ENCODE peak calls at places on chromosome 9, in four cellular contexts. C is HepG2, Y is K562, R is GM12878. G is an unnamed sample.

GRCh38 chr9:136837146-136837855 is 5.0 kb upstream of the AJM1 start:
- DNase-seq in Y (no peak), C (no peak), R (no peak), G (no peak)

GRCh38 chr9:95507456-95508241 is 9.1 kb downstream of the PTCH1 start:
- DNase-seq in C (peak; percentile 39), Y (no peak), R (no peak), G (peak; percentile 86)

GRCh38 chr9:17018540-17019196 is 116.2 kb upstream of the CNTLN start:
- DNase-seq in Y (no peak), R (no peak), C (no peak), G (no peak)

GRCh38 chr9:16048129-16048528 is 495.3 kb downstream of the CCDC171 start:
- DNase-seq in Y (no peak), R (no peak), C (no peak), G (no peak)

GRCh38 chr9:69877852-69878507 is 57.4 kb downstream of the CFAP95 start:
- DNase-seq in R (no peak), C (peak; percentile 43), Y (no peak), G (peak; percentile 50)

GRCh38 chr9:71514344-71514975 is 253.9 kb downstream of the CEMIP2 start:
- DNase-seq in C (no peak), R (no peak), Y (no peak), G (no peak)

GRCh38 chr9:12699529-12699928 is 6.3 kb downstream of the TYRP1 start:
- DNase-seq in R (no peak), Y (no peak), C (no peak), G (no peak)

GRCh38 chr9:119788876-119789275 is 419.6 kb upstream of the BRINP1 start:
- DNase-seq in C (no peak), Y (no peak), R (no peak), G (no peak)

GRCh38 chr9:128151343-128152132 is 2.3 kb downstream of the LCN2 start:
- DNase-seq in C (no peak), Y (peak; percentile 17), R (no peak), G (no peak)

GRCh38 chr9:79764377-79764776 is 192.6 kb downstream of the TLE4 start:
- DNase-seq in Y (no peak), C (no peak), R (no peak), G (peak; percentile 16)

GRCh38 chr9:37062331-37062730 is 28.3 kb upstream of the PAX5 start:
- DNase-seq in Y (no peak), C (no peak), R (no peak), G (no peak)

GRCh38 chr9:14308751-14309140 is 5.2 kb downstream of the NFIB start:
- DNase-seq in R (no peak), C (no peak), Y (no peak), G (no peak)

GRCh38 chr9:74985041-74985440 is 32.3 kb upstream of the C9orf40 start:
- DNase-seq in Y (no peak), R (no peak), C (no peak), G (no peak)

GRCh38 chr9:37039065-37039464 is 5.0 kb upstream of the PAX5 start:
- DNase-seq in C (no peak), Y (no peak), R (no peak), G (no peak)

DNA sequence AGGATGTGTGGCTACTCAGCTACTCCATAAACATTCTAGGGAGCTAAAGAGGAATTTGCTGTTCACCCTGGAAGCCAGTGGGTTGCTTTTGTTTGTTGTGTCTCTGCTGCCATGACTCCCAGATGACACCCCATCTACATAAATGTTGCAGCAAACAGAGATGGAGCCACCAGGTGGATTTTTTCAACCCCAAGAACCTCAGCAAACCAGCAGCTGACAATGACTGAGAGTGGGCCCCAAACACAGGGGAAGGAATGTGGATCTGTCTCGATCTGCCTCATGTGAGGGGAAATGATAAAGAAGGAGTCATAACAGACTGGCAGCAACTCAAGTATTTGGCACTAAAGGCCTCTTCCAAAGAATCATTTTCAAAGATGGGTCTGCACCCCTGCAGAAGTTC is 132.7 kb upstream of the TNC start:
- DNase-seq in Y (no peak), C (no peak), R (no peak), G (no peak)
- TF ChIP-seq BHLHE40 in Y (no peak), C (no peak), R (no peak), G (no peak)

GRCh38 chr9:134948149-134948548 is 30.4 kb upstream of the FCN1 start:
- DNase-seq in R (no peak), Y (no peak), C (no peak), G (no peak)
- TF ChIP-seq MAX in R (no peak), Y (no peak), C (no peak), G (no peak)

GRCh38 chr9:126675147-126675467 is 61.4 kb downstream of the LMX1B start:
- DNase-seq in Y (no peak), R (no peak), C (no peak), G (no peak)

GRCh38 chr9:126674365-126675146 is 60.8 kb downstream of the LMX1B start:
- DNase-seq in R (no peak), C (no peak), Y (no peak), G (no peak)

GRCh38 chr9:126672634-126673284 is 59.0 kb downstream of the LMX1B start:
- DNase-seq in C (no peak), Y (no peak), R (no peak), G (no peak)

GRCh38 chr9:126671983-126672382 is 58.3 kb downstream of the LMX1B start:
- DNase-seq in C (no peak), Y (no peak), R (no peak), G (no peak)

GRCh38 chr9:126673689-126674364 is 60.1 kb downstream of the LMX1B start:
- DNase-seq in R (no peak), C (peak; percentile 15), Y (no peak), G (peak; percentile 59)
- TF ChIP-seq BHLHE40 in R (no peak), C (no peak), Y (no peak), G (no peak)

DNA sequence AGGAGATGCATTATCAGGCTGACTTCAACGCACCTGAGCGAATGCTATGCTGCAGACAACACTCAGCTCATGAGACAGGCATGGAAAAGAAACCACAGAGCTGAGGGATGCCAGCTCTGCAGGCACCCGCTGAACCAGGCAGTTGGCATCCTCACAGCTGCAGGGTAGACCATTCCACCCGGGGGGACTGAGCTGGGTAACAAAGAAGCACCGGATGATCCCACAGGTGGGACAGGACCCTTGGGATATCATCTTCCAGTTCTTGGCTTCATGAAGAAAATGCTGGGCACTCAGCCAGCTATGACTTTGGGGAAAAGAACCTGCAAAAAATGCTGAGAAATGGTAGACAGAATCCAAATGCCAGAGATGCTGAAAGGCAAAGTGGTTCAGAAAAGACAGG is 9.6 kb downstream of the EPB41L4B start:
- DNase-seq in Y (no peak), C (no peak), R (no peak), G (no peak)
- TF ChIP-seq MAX in Y (no peak), C (no peak), R (no peak), G (no peak)

GRCh38 chr9:96515629-96516470 is 65.9 kb downstream of the HABP4 start:
- DNase-seq in Y (no peak), R (no peak), C (no peak), G (no peak)
- TF ChIP-seq BHLHE40 in Y (no peak), R (no peak), C (no peak), G (no peak)